ENCODE peak calls at places on chromosomes 6 and 20, in nine cellular contexts. Q, N, U, L, D, S, J, K and T are unnamed samples.

GRCh38 chr6:116371384-116372209 is 850 bp downstream of the DSE start:
- DNase-seq in S (peak), D (peak), L (peak), N (peak), K (peak), J (no peak), U (peak), Q (peak), T (peak)

GRCh38 chr6:72969666-72970065 is 255.6 kb downstream of the KHDC1L start:
- DNase-seq in U (no peak), J (no peak), K (no peak), S (no peak), N (no peak), D (no peak), L (no peak), Q (no peak), T (no peak)

GRCh38 chr20:22346716-22347115 is 237.7 kb downstream of the FOXA2 start:
- DNase-seq in Q (no peak), N (peak), U (no peak), S (no peak), D (no peak), K (no peak), L (no peak), J (no peak), T (no peak)

GRCh38 chr6:920512-920911 is 227.6 kb upstream of the EXOC2 start:
- DNase-seq in L (no peak), K (no peak), S (no peak), D (no peak), U (no peak), Q (no peak), J (no peak), N (no peak), T (no peak)

GRCh38 chr20:2836035-2836434 is 4.4 kb downstream of the PCED1A start:
- DNase-seq in Q (no peak), U (no peak), S (no peak), D (no peak), J (no peak), N (no peak), L (no peak), K (no peak), T (no peak)

GRCh38 chr6:38644951-38645350 is 5.2 kb upstream of the BTBD9 start:
- DNase-seq in S (no peak), K (no peak), U (no peak), J (no peak), D (no peak), L (no peak), Q (no peak), N (no peak), T (no peak)

GRCh38 chr6:156166093-156166492 is 611.1 kb upstream of the ARID1B start:
- DNase-seq in U (no peak), Q (no peak), K (no peak), S (no peak), N (no peak), L (no peak), D (no peak), J (no peak), T (no peak)

GRCh38 chr6:153588328-153588727 is 450.7 kb upstream of the OPRM1 start:
- DNase-seq in N (no peak), S (no peak), J (no peak), K (no peak), L (no peak), Q (no peak), U (no peak), D (no peak), T (no peak)

GRCh38 chr6:157898169-157898568 is 75.1 kb downstream of the SNX9 start:
- DNase-seq in L (no peak), D (no peak), S (no peak), N (no peak), J (no peak), Q (no peak), K (no peak), U (no peak), T (no peak)

GRCh38 chr6:82436740-82437139 is 73.1 kb downstream of the TPBG start:
- DNase-seq in D (no peak), Q (no peak), U (no peak), K (no peak), L (no peak), J (no peak), S (no peak), N (no peak), T (no peak)

GRCh38 chr6:137341721-137342195 is 122.6 kb upstream of the IFNGR1 start:
- DNase-seq in L (peak), D (no peak), Q (peak), N (peak), U (no peak), K (peak), J (no peak), S (peak), T (no peak)

GRCh38 chr6:112466378-112467151 is 119.4 kb downstream of the RFPL4B start:
- DNase-seq in Q (no peak), N (peak), K (no peak), U (peak), S (peak), J (no peak), D (no peak), L (no peak), T (no peak)

GRCh38 chr6:168575346-168576098 is 134.5 kb downstream of the SMOC2 start:
- DNase-seq in Q (no peak), U (no peak), N (no peak), L (no peak), D (no peak), S (no peak), J (no peak), K (no peak), T (no peak)

GRCh38 chr6:120200853-120201252 is 851.3 kb upstream of the MAN1A1 start:
- DNase-seq in K (no peak), D (no peak), L (no peak), N (no peak), S (no peak), Q (no peak), J (no peak), U (no peak), T (no peak)

GRCh38 chr20:19378057-19378456 is 165.6 kb downstream of the SLC24A3 start:
- DNase-seq in J (no peak), N (no peak), K (no peak), L (no peak), D (no peak), S (no peak), Q (no peak), U (no peak), T (no peak)

GRCh38 chr6:90894285-90895144 is 307.6 kb upstream of the MAP3K7 start:
- DNase-seq in S (no peak), Q (no peak), U (no peak), N (peak), J (no peak), L (no peak), K (no peak), D (no peak), T (no peak)

GRCh38 chr20:4041748-4042411 is 26.5 kb upstream of the RNF24 start:
- DNase-seq in L (peak), J (no peak), U (peak), K (no peak), D (no peak), N (peak), Q (no peak), S (peak), T (no peak)

GRCh38 chr20:47701612-47702011 is 83.7 kb downstream of the SULF2 start:
- DNase-seq in L (no peak), Q (no peak), U (no peak), J (no peak), D (no peak), S (peak), K (no peak), N (no peak), T (no peak)

GRCh38 chr6:30641048-30641447 is 5.9 kb upstream of the C6orf136 start:
- DNase-seq in K (no peak), Q (no peak), S (no peak), D (no peak), U (no peak), N (no peak), L (no peak), J (no peak), T (no peak)

GRCh38 chr6:151692216-151692615 is 115.3 kb upstream of the ESR1 start:
- DNase-seq in J (no peak), D (no peak), K (no peak), U (no peak), S (no peak), L (no peak), N (no peak), Q (no peak), T (no peak)

GRCh38 chr6:164531745-164532144 is 777.7 kb downstream of the C6orf118 start:
- DNase-seq in L (no peak), Q (no peak), K (no peak), S (no peak), D (no peak), J (no peak), N (peak), U (no peak), T (no peak)

GRCh38 chr6:20705741-20706140 is 171.5 kb downstream of the CDKAL1 start:
- DNase-seq in N (no peak), U (no peak), S (no peak), J (no peak), D (no peak), L (no peak), Q (no peak), K (no peak), T (no peak)

GRCh38 chr20:42985628-42986027 is 204.1 kb downstream of the PTPRT start:
- DNase-seq in N (no peak), L (no peak), U (no peak), Q (no peak), J (no peak), K (no peak), D (no peak), S (no peak), T (no peak)
- TF ChIP-seq CTCF in N (no peak), L (no peak), U (no peak), Q (no peak), J (no peak), K (no peak), D (no peak), S (no peak), T (no peak)

GRCh38 chr6:32689531-32690505 is 23.4 kb upstream of the HLA-DQB1 start:
- DNase-seq in S (no peak), L (no peak), Q (no peak), U (peak), K (peak), J (no peak), D (no peak), N (no peak), T (no peak)

GRCh38 chr6:32692019-32692418 is 25.6 kb upstream of the HLA-DQB1 start:
- DNase-seq in S (no peak), D (peak), J (no peak), N (peak), L (peak), U (no peak), K (no peak), Q (peak), T (no peak)
- TF ChIP-seq CTCF in S (peak), D (no peak), J (no peak), N (peak), L (peak), U (peak), K (peak), Q (no peak), T (peak)

GRCh38 chr6:75566137-75566767 is 35.4 kb upstream of the SENP6 start:
- DNase-seq in S (no peak), J (no peak), N (no peak), L (no peak), D (no peak), U (no peak), K (no peak), Q (no peak), T (no peak)

GRCh38 chr6:75557068-75557467 is 44.6 kb upstream of the SENP6 start:
- DNase-seq in D (no peak), J (no peak), S (no peak), U (no peak), N (no peak), Q (no peak), K (no peak), L (no peak), T (peak)

GRCh38 chr6:75568965-75569364 is 32.7 kb upstream of the SENP6 start:
- DNase-seq in L (no peak), Q (no peak), J (no peak), K (no peak), D (no peak), S (no peak), U (no peak), N (no peak), T (no peak)

GRCh38 chr6:75568100-75568499 is 33.6 kb upstream of the SENP6 start:
- DNase-seq in S (no peak), L (no peak), N (no peak), K (no peak), Q (no peak), J (no peak), D (no peak), U (no peak), T (no peak)

GRCh38 chr6:75563032-75563431 is 38.6 kb upstream of the SENP6 start:
- DNase-seq in K (peak), S (no peak), U (peak), D (peak), L (peak), N (peak), Q (no peak), J (no peak), T (no peak)
- TF ChIP-seq CTCF in K (peak), S (peak), U (peak), D (peak), L (peak), N (peak), Q (no peak), J (no peak), T (no peak)

GRCh38 chr20:51613576-51613975 is 71.1 kb upstream of the NFATC2 start:
- DNase-seq in Q (no peak), N (no peak), K (no peak), J (no peak), U (no peak), D (no peak), L (no peak), S (no peak), T (no peak)

GRCh38 chr20:51611625-51611890 is 69.0 kb upstream of the NFATC2 start:
- DNase-seq in N (no peak), L (no peak), D (no peak), J (no peak), S (no peak), U (no peak), K (no peak), Q (no peak), T (no peak)

GRCh38 chr20:51610761-51611624 is 68.5 kb upstream of the NFATC2 start:
- DNase-seq in N (no peak), K (no peak), S (no peak), L (no peak), U (no peak), J (no peak), Q (no peak), D (peak), T (no peak)

GRCh38 chr20:51612896-51613295 is 70.4 kb upstream of the NFATC2 start:
- DNase-seq in N (no peak), D (no peak), K (no peak), J (no peak), Q (no peak), S (no peak), L (no peak), U (no peak), T (no peak)

GRCh38 chr20:51616060-51616459 is 73.5 kb upstream of the NFATC2 start:
- DNase-seq in J (no peak), N (peak), Q (no peak), U (no peak), L (no peak), K (no peak), D (no peak), S (no peak), T (no peak)
- TF ChIP-seq CTCF in J (no peak), N (peak), Q (no peak), U (peak), L (peak), K (no peak), D (no peak), S (peak), T (no peak)

GRCh38 chr6:36428911-36429310 is 13.7 kb downstream of the PXT1 start:
- DNase-seq in U (no peak), J (no peak), N (no peak), Q (no peak), K (no peak), S (no peak), L (no peak), D (no peak), T (no peak)
- TF ChIP-seq CTCF in U (peak), J (no peak), N (no peak), Q (no peak), K (peak), S (peak), L (peak), D (no peak), T (no peak)

DNA sequence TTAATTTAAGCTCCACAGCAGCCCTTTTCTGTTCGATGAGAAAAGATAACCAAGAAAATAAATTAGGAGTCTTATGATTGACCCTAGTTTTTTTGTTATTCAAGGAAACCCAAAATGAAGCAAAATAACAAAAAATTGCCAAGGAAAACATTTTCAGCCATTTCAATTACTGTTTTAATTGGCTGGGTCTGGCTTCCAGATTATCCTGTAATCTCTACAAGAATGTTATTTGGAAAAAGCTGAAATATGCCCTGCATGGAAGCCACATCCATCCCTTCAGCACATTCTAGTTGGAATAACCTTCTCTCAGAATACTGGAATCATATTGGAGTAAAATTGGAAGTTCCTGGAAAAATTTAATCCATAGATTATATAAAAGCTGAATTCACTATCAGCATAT is 191.1 kb upstream of the CCN2 start:
- DNase-seq in S (no peak), K (no peak), J (no peak), U (no peak), D (no peak), Q (no peak), L (no peak), N (no peak), T (no peak)
- TF ChIP-seq CTCF in S (no peak), K (no peak), J (no peak), U (no peak), D (no peak), Q (no peak), L (no peak), N (no peak), T (no peak)